ENCODE peak calls at places on chromosomes 4 and X, in nine cellular contexts. One of them, this sample, is unnamed.

GRCh38 chr4:52195882-52196281 is 144.8 kb downstream of the SPATA18 start:
- DNase-seq in NCI-H2081: no peak
- DNase-seq in CD4-positive, CD25-positive, alpha-beta regulatory T cell: no peak
- DNase-seq in memory B cell: no peak
- DNase-seq in NCI-H1092 treated with DMSO at 0.1 percent for 48 hours: no peak
- DNase-seq in fibroblast of the aortic adventitia: peak
- DNase-seq in activated CD4-positive, alpha-beta T cell treated with anti-CD3 and anti-CD28 coated beads for 36 hours: no peak
- DNase-seq in Calu3: no peak
- DNase-seq in stimulated activated CD8-positive, alpha-beta memory T cell treated with anti-CD3 and anti-CD28 coated beads, Interleukin-7, amount 100 ng/mL, for 24 hours: no peak
- DNase-seq in this sample: no peak

GRCh38 chr4:130479020-130479419 is 1383.1 kb downstream of the C4orf33 start:
- DNase-seq in NCI-H1092 treated with DMSO at 0.1 percent for 48 hours: no peak
- DNase-seq in fibroblast of the aortic adventitia: peak
- DNase-seq in memory B cell: no peak
- DNase-seq in activated CD4-positive, alpha-beta T cell treated with anti-CD3 and anti-CD28 coated beads for 36 hours: no peak
- DNase-seq in Calu3: no peak
- DNase-seq in CD4-positive, CD25-positive, alpha-beta regulatory T cell: no peak
- DNase-seq in stimulated activated CD8-positive, alpha-beta memory T cell treated with anti-CD3 and anti-CD28 coated beads, Interleukin-7, amount 100 ng/mL, for 24 hours: no peak
- DNase-seq in NCI-H2081: no peak
- DNase-seq in this sample: no peak

GRCh38 chr4:98631506-98631905 is 26.9 kb downstream of the TSPAN5 start:
- DNase-seq in activated CD4-positive, alpha-beta T cell treated with anti-CD3 and anti-CD28 coated beads for 36 hours: no peak
- DNase-seq in NCI-H1092 treated with DMSO at 0.1 percent for 48 hours: no peak
- DNase-seq in fibroblast of the aortic adventitia: no peak
- DNase-seq in NCI-H2081: no peak
- DNase-seq in stimulated activated CD8-positive, alpha-beta memory T cell treated with anti-CD3 and anti-CD28 coated beads, Interleukin-7, amount 100 ng/mL, for 24 hours: no peak
- DNase-seq in CD4-positive, CD25-positive, alpha-beta regulatory T cell: no peak
- DNase-seq in memory B cell: no peak
- DNase-seq in Calu3: no peak
- DNase-seq in this sample: no peak

GRCh38 chr4:1371831-1372165 is 24.8 kb downstream of the UVSSA start:
- DNase-seq in CD4-positive, CD25-positive, alpha-beta regulatory T cell: no peak
- DNase-seq in fibroblast of the aortic adventitia: no peak
- DNase-seq in NCI-H2081: no peak
- DNase-seq in activated CD4-positive, alpha-beta T cell treated with anti-CD3 and anti-CD28 coated beads for 36 hours: no peak
- DNase-seq in Calu3: no peak
- DNase-seq in stimulated activated CD8-positive, alpha-beta memory T cell treated with anti-CD3 and anti-CD28 coated beads, Interleukin-7, amount 100 ng/mL, for 24 hours: no peak
- DNase-seq in NCI-H1092 treated with DMSO at 0.1 percent for 48 hours: no peak
- DNase-seq in memory B cell: no peak
- DNase-seq in this sample: no peak

GRCh38 chr4:90889171-90889570 is 762.0 kb downstream of the CCSER1 start:
- DNase-seq in fibroblast of the aortic adventitia: no peak
- DNase-seq in activated CD4-positive, alpha-beta T cell treated with anti-CD3 and anti-CD28 coated beads for 36 hours: no peak
- DNase-seq in NCI-H1092 treated with DMSO at 0.1 percent for 48 hours: no peak
- DNase-seq in CD4-positive, CD25-positive, alpha-beta regulatory T cell: no peak
- DNase-seq in stimulated activated CD8-positive, alpha-beta memory T cell treated with anti-CD3 and anti-CD28 coated beads, Interleukin-7, amount 100 ng/mL, for 24 hours: no peak
- DNase-seq in NCI-H2081: no peak
- DNase-seq in memory B cell: no peak
- DNase-seq in Calu3: no peak
- DNase-seq in this sample: no peak

GRCh38 chr4:45568694-45569093 is 555.2 kb downstream of the GABRG1 start:
- DNase-seq in NCI-H1092 treated with DMSO at 0.1 percent for 48 hours: no peak
- DNase-seq in NCI-H2081: no peak
- DNase-seq in stimulated activated CD8-positive, alpha-beta memory T cell treated with anti-CD3 and anti-CD28 coated beads, Interleukin-7, amount 100 ng/mL, for 24 hours: no peak
- DNase-seq in fibroblast of the aortic adventitia: no peak
- DNase-seq in memory B cell: no peak
- DNase-seq in activated CD4-positive, alpha-beta T cell treated with anti-CD3 and anti-CD28 coated beads for 36 hours: no peak
- DNase-seq in Calu3: no peak
- DNase-seq in CD4-positive, CD25-positive, alpha-beta regulatory T cell: no peak
- DNase-seq in this sample: no peak

GRCh38 chr4:23324291-23324690 is 565.6 kb downstream of the PPARGC1A start:
- DNase-seq in fibroblast of the aortic adventitia: peak
- DNase-seq in activated CD4-positive, alpha-beta T cell treated with anti-CD3 and anti-CD28 coated beads for 36 hours: no peak
- DNase-seq in memory B cell: no peak
- DNase-seq in NCI-H1092 treated with DMSO at 0.1 percent for 48 hours: no peak
- DNase-seq in stimulated activated CD8-positive, alpha-beta memory T cell treated with anti-CD3 and anti-CD28 coated beads, Interleukin-7, amount 100 ng/mL, for 24 hours: no peak
- DNase-seq in Calu3: no peak
- DNase-seq in NCI-H2081: no peak
- DNase-seq in CD4-positive, CD25-positive, alpha-beta regulatory T cell: no peak
- DNase-seq in this sample: no peak

GRCh38 chr4:7622371-7622770 is 187.6 kb upstream of the PSAPL1 start:
- DNase-seq in memory B cell: no peak
- DNase-seq in activated CD4-positive, alpha-beta T cell treated with anti-CD3 and anti-CD28 coated beads for 36 hours: no peak
- DNase-seq in CD4-positive, CD25-positive, alpha-beta regulatory T cell: no peak
- DNase-seq in stimulated activated CD8-positive, alpha-beta memory T cell treated with anti-CD3 and anti-CD28 coated beads, Interleukin-7, amount 100 ng/mL, for 24 hours: no peak
- DNase-seq in NCI-H2081: no peak
- DNase-seq in Calu3: no peak
- DNase-seq in NCI-H1092 treated with DMSO at 0.1 percent for 48 hours: no peak
- DNase-seq in fibroblast of the aortic adventitia: no peak
- DNase-seq in this sample: no peak

GRCh38 chrX:111035991-111036390 is 60.0 kb upstream of the PAK3 start:
- DNase-seq in fibroblast of the aortic adventitia: no peak
- DNase-seq in activated CD4-positive, alpha-beta T cell treated with anti-CD3 and anti-CD28 coated beads for 36 hours: no peak
- DNase-seq in stimulated activated CD8-positive, alpha-beta memory T cell treated with anti-CD3 and anti-CD28 coated beads, Interleukin-7, amount 100 ng/mL, for 24 hours: no peak
- DNase-seq in CD4-positive, CD25-positive, alpha-beta regulatory T cell: no peak
- DNase-seq in Calu3: no peak
- DNase-seq in NCI-H2081: no peak
- DNase-seq in NCI-H1092 treated with DMSO at 0.1 percent for 48 hours: no peak
- DNase-seq in memory B cell: no peak
- DNase-seq in this sample: no peak

GRCh38 chr4:110049951-110050925 is 137.6 kb downstream of the EGF start:
- DNase-seq in NCI-H1092 treated with DMSO at 0.1 percent for 48 hours: peak
- DNase-seq in CD4-positive, CD25-positive, alpha-beta regulatory T cell: peak
- DNase-seq in Calu3: peak
- DNase-seq in stimulated activated CD8-positive, alpha-beta memory T cell treated with anti-CD3 and anti-CD28 coated beads, Interleukin-7, amount 100 ng/mL, for 24 hours: peak
- DNase-seq in fibroblast of the aortic adventitia: peak
- DNase-seq in memory B cell: peak
- DNase-seq in NCI-H2081: peak
- DNase-seq in activated CD4-positive, alpha-beta T cell treated with anti-CD3 and anti-CD28 coated beads for 36 hours: peak
- DNase-seq in this sample: no peak

GRCh38 chrX:49264460-49264859 is at the start of gene FOXP3:
- DNase-seq in NCI-H1092 treated with DMSO at 0.1 percent for 48 hours: no peak
- DNase-seq in fibroblast of the aortic adventitia: no peak
- DNase-seq in CD4-positive, CD25-positive, alpha-beta regulatory T cell: peak
- DNase-seq in NCI-H2081: no peak
- DNase-seq in Calu3: no peak
- DNase-seq in stimulated activated CD8-positive, alpha-beta memory T cell treated with anti-CD3 and anti-CD28 coated beads, Interleukin-7, amount 100 ng/mL, for 24 hours: no peak
- DNase-seq in activated CD4-positive, alpha-beta T cell treated with anti-CD3 and anti-CD28 coated beads for 36 hours: peak
- DNase-seq in memory B cell: no peak
- DNase-seq in this sample: no peak

GRCh38 chr4:75844151-75844662 is 58.0 kb downstream of the PPEF2 start:
- DNase-seq in activated CD4-positive, alpha-beta T cell treated with anti-CD3 and anti-CD28 coated beads for 36 hours: no peak
- DNase-seq in NCI-H2081: no peak
- DNase-seq in stimulated activated CD8-positive, alpha-beta memory T cell treated with anti-CD3 and anti-CD28 coated beads, Interleukin-7, amount 100 ng/mL, for 24 hours: no peak
- DNase-seq in Calu3: peak
- DNase-seq in CD4-positive, CD25-positive, alpha-beta regulatory T cell: no peak
- DNase-seq in NCI-H1092 treated with DMSO at 0.1 percent for 48 hours: no peak
- DNase-seq in memory B cell: no peak
- DNase-seq in fibroblast of the aortic adventitia: peak
- DNase-seq in this sample: peak

GRCh38 chr4:149845643-149846208 is 30.1 kb upstream of the IQCM start:
- DNase-seq in fibroblast of the aortic adventitia: no peak
- DNase-seq in activated CD4-positive, alpha-beta T cell treated with anti-CD3 and anti-CD28 coated beads for 36 hours: no peak
- DNase-seq in CD4-positive, CD25-positive, alpha-beta regulatory T cell: no peak
- DNase-seq in NCI-H1092 treated with DMSO at 0.1 percent for 48 hours: peak
- DNase-seq in memory B cell: no peak
- DNase-seq in NCI-H2081: peak
- DNase-seq in Calu3: peak
- DNase-seq in stimulated activated CD8-positive, alpha-beta memory T cell treated with anti-CD3 and anti-CD28 coated beads, Interleukin-7, amount 100 ng/mL, for 24 hours: no peak
- DNase-seq in this sample: no peak

This sample was measured in HuH-7.